ENCODE peak calls at places on chromosome 9, in five cellular contexts. One of them, this sample, is unnamed.

GRCh38 chr9:4955836-4956235 is 29.2 kb upstream of the JAK2 start:
- DNase-seq in activated T-cell treated with anti-CD3 and anti-CD28 coated beads for 1 hour: no peak
- DNase-seq in uterus: no peak
- DNase-seq in endothelial cell: no peak
- DNase-seq in stimulated activated CD8-positive, alpha-beta memory T cell treated with anti-CD3 and anti-CD28 coated beads, Interleukin-4, amount 100 ng/mL, for 4 hours: no peak
- DNase-seq in this sample: peak

GRCh38 chr9:36729902-36730301 is 157.2 kb downstream of the MELK start:
- DNase-seq in stimulated activated CD8-positive, alpha-beta memory T cell treated with anti-CD3 and anti-CD28 coated beads, Interleukin-4, amount 100 ng/mL, for 4 hours: no peak
- DNase-seq in activated T-cell treated with anti-CD3 and anti-CD28 coated beads for 1 hour: no peak
- DNase-seq in endothelial cell: no peak
- DNase-seq in uterus: no peak
- DNase-seq in this sample: no peak

GRCh38 chr9:31916591-31917223 is 467.7 kb upstream of the ACO1 start:
- DNase-seq in uterus: no peak
- DNase-seq in activated T-cell treated with anti-CD3 and anti-CD28 coated beads for 1 hour: no peak
- DNase-seq in stimulated activated CD8-positive, alpha-beta memory T cell treated with anti-CD3 and anti-CD28 coated beads, Interleukin-4, amount 100 ng/mL, for 4 hours: no peak
- DNase-seq in endothelial cell: peak
- DNase-seq in this sample: peak

GRCh38 chr9:76557674-76558073 is 98.7 kb downstream of the GCNT1 start:
- DNase-seq in uterus: no peak
- DNase-seq in stimulated activated CD8-positive, alpha-beta memory T cell treated with anti-CD3 and anti-CD28 coated beads, Interleukin-4, amount 100 ng/mL, for 4 hours: no peak
- DNase-seq in endothelial cell: no peak
- DNase-seq in activated T-cell treated with anti-CD3 and anti-CD28 coated beads for 1 hour: no peak
- DNase-seq in this sample: peak

GRCh38 chr9:126450537-126451205 is 124.0 kb downstream of the MVB12B start:
- DNase-seq in endothelial cell: no peak
- DNase-seq in stimulated activated CD8-positive, alpha-beta memory T cell treated with anti-CD3 and anti-CD28 coated beads, Interleukin-4, amount 100 ng/mL, for 4 hours: no peak
- DNase-seq in activated T-cell treated with anti-CD3 and anti-CD28 coated beads for 1 hour: no peak
- DNase-seq in uterus: no peak
- DNase-seq in this sample: no peak

GRCh38 chr9:133919253-133920115 is 72.6 kb downstream of the VAV2 start:
- DNase-seq in endothelial cell: no peak
- DNase-seq in stimulated activated CD8-positive, alpha-beta memory T cell treated with anti-CD3 and anti-CD28 coated beads, Interleukin-4, amount 100 ng/mL, for 4 hours: no peak
- DNase-seq in activated T-cell treated with anti-CD3 and anti-CD28 coated beads for 1 hour: no peak
- DNase-seq in uterus: no peak
- DNase-seq in this sample: no peak

GRCh38 chr9:109582386-109582785 is 84.3 kb upstream of the PTPN3 start:
- DNase-seq in activated T-cell treated with anti-CD3 and anti-CD28 coated beads for 1 hour: no peak
- DNase-seq in endothelial cell: no peak
- DNase-seq in stimulated activated CD8-positive, alpha-beta memory T cell treated with anti-CD3 and anti-CD28 coated beads, Interleukin-4, amount 100 ng/mL, for 4 hours: no peak
- DNase-seq in uterus: no peak
- DNase-seq in this sample: no peak

GRCh38 chr9:88835772-88836171 is 155.5 kb upstream of the S1PR3 start:
- DNase-seq in activated T-cell treated with anti-CD3 and anti-CD28 coated beads for 1 hour: no peak
- DNase-seq in stimulated activated CD8-positive, alpha-beta memory T cell treated with anti-CD3 and anti-CD28 coated beads, Interleukin-4, amount 100 ng/mL, for 4 hours: no peak
- DNase-seq in endothelial cell: no peak
- DNase-seq in uterus: no peak
- DNase-seq in this sample: no peak

GRCh38 chr9:36407122-36407723 is 7.2 kb upstream of the RNF38 start:
- DNase-seq in stimulated activated CD8-positive, alpha-beta memory T cell treated with anti-CD3 and anti-CD28 coated beads, Interleukin-4, amount 100 ng/mL, for 4 hours: no peak
- DNase-seq in uterus: peak
- DNase-seq in endothelial cell: peak
- DNase-seq in activated T-cell treated with anti-CD3 and anti-CD28 coated beads for 1 hour: peak
- DNase-seq in this sample: peak

GRCh38 chr9:116475201-116475600 is 211.9 kb upstream of the TRIM32 start:
- DNase-seq in uterus: no peak
- DNase-seq in stimulated activated CD8-positive, alpha-beta memory T cell treated with anti-CD3 and anti-CD28 coated beads, Interleukin-4, amount 100 ng/mL, for 4 hours: no peak
- DNase-seq in endothelial cell: no peak
- DNase-seq in activated T-cell treated with anti-CD3 and anti-CD28 coated beads for 1 hour: no peak
- DNase-seq in this sample: no peak

GRCh38 chr9:112411626-112412027 is 31.7 kb downstream of the HSDL2 start:
- DNase-seq in endothelial cell: no peak
- DNase-seq in uterus: no peak
- DNase-seq in activated T-cell treated with anti-CD3 and anti-CD28 coated beads for 1 hour: no peak
- DNase-seq in stimulated activated CD8-positive, alpha-beta memory T cell treated with anti-CD3 and anti-CD28 coated beads, Interleukin-4, amount 100 ng/mL, for 4 hours: no peak
- DNase-seq in this sample: no peak